ENCODE peak calls at places on chromosomes 13 and 19, in five cellular contexts. One of them, this sample, is unnamed.

GRCh38 chr13:82636119-82636518 is 1246.2 kb downstream of the SLITRK1 start:
- DNase-seq in endothelial cell of umbilical vein: no peak
- DNase-seq in A549: no peak
- DNase-seq in HepG2: no peak
- DNase-seq in GM12878: no peak
- DNase-seq in this sample: peak; percentile 31

GRCh38 chr19:19540707-19541515 is 2.8 kb downstream of the CILP2 start:
- DNase-seq in endothelial cell of umbilical vein: no peak
- DNase-seq in A549: peak; percentile 45
- DNase-seq in HepG2: no peak
- DNase-seq in GM12878: no peak
- DNase-seq in this sample: peak; percentile 71

GRCh38 chr19:800360-801029 is 3.2 kb downstream of the PTBP1 start:
- DNase-seq in endothelial cell of umbilical vein: peak; percentile 23
- DNase-seq in A549: no peak
- DNase-seq in HepG2: peak; percentile 70
- DNase-seq in GM12878: no peak
- DNase-seq in this sample: peak; percentile 23

GRCh38 chr19:7063339-7063738 is 4.9 kb upstream of the MBD3L3 start:
- DNase-seq in endothelial cell of umbilical vein: no peak
- DNase-seq in A549: no peak
- DNase-seq in HepG2: no peak
- DNase-seq in GM12878: no peak
- DNase-seq in this sample: no peak

GRCh38 chr13:28056970-28057712 is 43.2 kb downstream of the FLT3 start:
- DNase-seq in endothelial cell of umbilical vein: no peak
- DNase-seq in A549: no peak
- DNase-seq in HepG2: no peak
- DNase-seq in GM12878: no peak
- DNase-seq in this sample: no peak

GRCh38 chr19:3809881-3810707 is 23.9 kb upstream of the MATK start:
- DNase-seq in endothelial cell of umbilical vein: no peak
- DNase-seq in A549: no peak
- DNase-seq in HepG2: no peak
- DNase-seq in GM12878: no peak
- DNase-seq in this sample: no peak

GRCh38 chr19:18049390-18049789 is 37.3 kb downstream of the IL12RB1 start:
- DNase-seq in endothelial cell of umbilical vein: peak; percentile 29
- DNase-seq in A549: no peak
- DNase-seq in HepG2: no peak
- DNase-seq in GM12878: no peak
- DNase-seq in this sample: no peak

GRCh38 chr19:49132974-49133609 is 13.7 kb downstream of the PPFIA3 start:
- DNase-seq in endothelial cell of umbilical vein: no peak
- DNase-seq in A549: no peak
- DNase-seq in HepG2: no peak
- DNase-seq in GM12878: no peak
- DNase-seq in this sample: no peak

GRCh38 chr19:15464394-15465385 is at the start of gene RASAL3:
- DNase-seq in endothelial cell of umbilical vein: no peak
- DNase-seq in A549: no peak
- DNase-seq in HepG2: no peak
- DNase-seq in GM12878: peak; percentile 51
- DNase-seq in this sample: peak; percentile 80

GRCh38 chr13:111974065-111974640 is 92.8 kb upstream of the SOX1 start:
- DNase-seq in endothelial cell of umbilical vein: no peak
- DNase-seq in A549: no peak
- DNase-seq in HepG2: no peak
- DNase-seq in GM12878: no peak
- DNase-seq in this sample: no peak

GRCh38 chr13:113528798-113529180 is 38.3 kb upstream of the DCUN1D2 start:
- DNase-seq in endothelial cell of umbilical vein: no peak
- DNase-seq in A549: no peak
- DNase-seq in HepG2: no peak
- DNase-seq in GM12878: no peak
- DNase-seq in this sample: no peak
- TF ChIP-seq POLR2A in endothelial cell of umbilical vein: no peak
- TF ChIP-seq POLR2A in A549: no peak
- TF ChIP-seq POLR2A in HepG2: no peak
- TF ChIP-seq POLR2A in GM12878: no peak
- TF ChIP-seq POLR2A in this sample: no peak

DNA sequence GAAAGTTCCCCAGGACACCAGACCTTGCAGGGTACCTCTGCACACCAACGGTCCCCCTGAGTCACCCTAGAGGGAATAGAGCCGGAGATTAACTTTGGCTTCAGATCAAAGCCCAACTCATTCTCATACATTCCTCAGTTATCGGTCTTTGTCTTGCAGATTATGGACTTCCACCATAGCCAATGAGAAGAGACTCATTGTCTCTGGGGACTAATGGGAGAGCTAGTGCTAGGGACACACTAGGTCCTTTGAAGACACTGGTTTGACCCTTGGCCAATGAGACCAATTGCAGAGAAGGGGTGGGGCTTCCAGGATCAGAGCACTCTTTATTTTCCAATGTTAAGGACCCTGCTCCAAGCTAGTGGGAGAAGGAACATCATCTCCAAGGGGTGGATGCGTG is 6.1 kb downstream of the KLK7 start:
- DNase-seq in endothelial cell of umbilical vein: no peak
- DNase-seq in A549: no peak
- DNase-seq in HepG2: peak; percentile 10
- DNase-seq in GM12878: no peak
- DNase-seq in this sample: no peak
- TF ChIP-seq MYC in endothelial cell of umbilical vein: no peak
- TF ChIP-seq MYC in A549: no peak
- TF ChIP-seq MYC in HepG2: no peak
- TF ChIP-seq MYC in GM12878: no peak
- TF ChIP-seq MYC in this sample: no peak

GRCh38 chr19:47130589-47131168 is at the start of gene SAE1:
- DNase-seq in endothelial cell of umbilical vein: peak; percentile 99
- DNase-seq in A549: peak; percentile 100
- DNase-seq in HepG2: peak; percentile 97
- DNase-seq in GM12878: peak; percentile 95
- DNase-seq in this sample: peak; percentile 100
- TF ChIP-seq POLR2A in endothelial cell of umbilical vein: peak; percentile 75
- TF ChIP-seq POLR2A in A549: peak; percentile 90
- TF ChIP-seq POLR2A in HepG2: peak; percentile 45
- TF ChIP-seq POLR2A in GM12878: peak; percentile 94
- TF ChIP-seq POLR2A in this sample: peak; percentile 100

DNA sequence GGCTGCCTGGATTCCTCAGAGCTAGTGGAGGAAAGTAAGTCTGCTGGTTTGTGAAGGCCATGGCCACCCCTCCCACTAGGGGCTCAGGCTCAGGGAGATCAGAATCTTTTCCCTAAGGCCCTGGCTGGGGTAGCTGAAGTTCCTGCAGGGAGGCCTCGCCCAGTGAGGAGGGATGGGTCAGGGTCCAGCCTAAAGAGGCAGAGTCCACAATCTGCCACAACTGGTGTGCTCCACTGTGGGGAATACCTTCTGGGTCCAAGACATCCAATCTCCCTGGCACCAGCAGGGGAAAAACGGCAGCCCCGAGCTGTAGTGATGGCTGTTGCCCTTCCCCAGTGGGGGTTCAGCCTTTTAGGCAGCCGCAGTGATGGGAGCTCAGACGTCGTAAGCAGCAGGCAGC is 23.2 kb downstream of the IGFL3 start:
- DNase-seq in endothelial cell of umbilical vein: no peak
- DNase-seq in A549: no peak
- DNase-seq in HepG2: no peak
- DNase-seq in GM12878: no peak
- DNase-seq in this sample: no peak
- TF ChIP-seq MYC in endothelial cell of umbilical vein: no peak
- TF ChIP-seq MYC in A549: no peak
- TF ChIP-seq MYC in HepG2: no peak
- TF ChIP-seq MYC in GM12878: no peak
- TF ChIP-seq MYC in this sample: no peak

DNA sequence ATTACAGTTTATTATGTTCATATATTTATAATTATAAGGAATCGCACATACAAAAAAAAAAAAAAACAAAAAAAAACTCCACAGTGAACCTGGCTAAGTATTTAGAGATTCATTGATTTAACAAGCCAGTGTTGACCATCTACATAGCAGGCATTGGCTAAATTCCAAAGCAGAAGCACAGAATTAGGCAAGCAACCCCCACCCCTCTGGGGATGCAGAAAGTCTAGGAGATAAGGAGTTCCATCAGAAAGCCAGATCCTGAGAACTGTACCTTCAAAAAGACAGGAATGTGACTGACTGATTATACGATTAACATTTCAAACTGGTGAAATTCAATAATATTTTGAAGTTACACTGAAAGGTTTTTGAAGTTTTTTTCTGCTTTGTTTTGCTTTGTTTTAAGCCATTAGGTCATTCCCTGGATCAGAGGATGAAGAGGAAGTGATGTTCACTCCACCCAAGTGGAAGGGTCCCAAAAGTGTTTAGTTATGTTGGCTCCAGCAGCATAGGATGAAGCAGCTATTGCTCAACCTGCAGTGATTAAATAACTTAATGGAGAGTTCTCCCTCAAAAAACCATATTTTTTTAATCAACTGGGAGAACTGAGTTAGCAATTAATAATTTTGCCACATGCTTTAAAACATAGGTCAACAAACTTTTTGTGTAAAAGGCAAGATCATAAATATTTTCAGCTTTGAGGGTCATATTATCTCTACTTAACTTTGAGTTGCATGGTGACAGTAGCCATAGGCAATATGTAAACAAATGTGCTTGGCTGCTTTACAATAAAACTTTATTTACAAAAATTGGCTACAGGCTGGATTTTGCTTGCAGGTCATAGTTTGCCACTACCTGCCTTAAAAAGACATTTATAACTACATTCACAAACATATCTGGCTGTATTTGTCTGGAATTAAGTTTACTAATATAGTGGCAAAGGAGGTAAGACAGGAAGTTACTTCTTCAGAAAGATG is 49.6 kb downstream of the DOCK9 start:
- DNase-seq in endothelial cell of umbilical vein: peak; percentile 79
- DNase-seq in A549: no peak
- DNase-seq in HepG2: peak; percentile 12
- DNase-seq in GM12878: no peak
- DNase-seq in this sample: no peak
- TF ChIP-seq POLR2A in endothelial cell of umbilical vein: no peak
- TF ChIP-seq POLR2A in A549: no peak
- TF ChIP-seq POLR2A in HepG2: no peak
- TF ChIP-seq POLR2A in GM12878: no peak
- TF ChIP-seq POLR2A in this sample: no peak